ENCODE peak calls at places on chromosome 10, in six cellular contexts. P is neuronal stem cell, Q is IMR-90, F is H1, Z is mesenchymal stem cell, M is trophoblast cell. V is an unnamed sample.

GRCh38 chr10:132181691-132182425 is 4.9 kb upstream of the DPYSL4 start:
- DNase-seq in P (no peak), Q (no peak), F (no peak), Z (no peak), M (no peak), V (no peak)

GRCh38 chr10:92291921-92292860 is 1.2 kb downstream of the MARCHF5 start:
- DNase-seq in P (peak), Q (peak), F (no peak), Z (peak), M (peak), V (no peak)

GRCh38 chr10:124653811-124654651 is 90.1 kb downstream of the FAM53B start:
- DNase-seq in P (no peak), Q (no peak), F (no peak), Z (no peak), M (no peak), V (no peak)

GRCh38 chr10:128035557-128035973 is 90.7 kb downstream of the MKI67 start:
- DNase-seq in P (peak), Q (no peak), F (peak), Z (peak), M (peak), V (peak)

GRCh38 chr10:31770307-31770902 is 158.2 kb downstream of the ARHGAP12 start:
- DNase-seq in P (no peak), Q (no peak), F (no peak), Z (no peak), M (peak), V (no peak)

GRCh38 chr10:123227706-123228105 is 73.5 kb downstream of the BUB3 start:
- DNase-seq in P (no peak), Q (no peak), F (no peak), Z (no peak), M (peak), V (no peak)

GRCh38 chr10:7046615-7047014 is 364.2 kb downstream of the SFMBT2 start:
- DNase-seq in P (no peak), Q (no peak), F (no peak), Z (no peak), M (no peak), V (no peak)

GRCh38 chr10:97505152-97505551 is 6.4 kb downstream of the UBTD1 start:
- DNase-seq in P (no peak), Q (no peak), F (no peak), Z (no peak), M (no peak), V (no peak)

GRCh38 chr10:67110286-67110685 is 184.4 kb downstream of the LRRTM3 start:
- DNase-seq in P (no peak), Q (no peak), F (no peak), Z (no peak), M (no peak), V (no peak)

GRCh38 chr10:44860811-44861751 is 50.1 kb upstream of the TMEM72 start:
- DNase-seq in P (no peak), Q (peak), F (peak), Z (peak), M (no peak), V (no peak)

GRCh38 chr10:101319241-101319915 is 34.6 kb upstream of the BTRC start:
- DNase-seq in P (no peak), Q (peak), F (no peak), Z (peak), M (peak), V (peak)

GRCh38 chr10:43170491-43170890 is 32.2 kb downstream of the CSGALNACT2 start:
- DNase-seq in P (no peak), Q (peak), F (no peak), Z (peak), M (peak), V (no peak)

GRCh38 chr10:92876509-92877036 is 28.3 kb downstream of the EXOC6 start:
- DNase-seq in P (no peak), Q (no peak), F (no peak), Z (no peak), M (no peak), V (no peak)

GRCh38 chr10:71319042-71319799 is at the start of gene SLC29A3:
- DNase-seq in P (peak), Q (peak), F (peak), Z (peak), M (peak), V (peak)

GRCh38 chr10:22466763-22467334 is 121.6 kb downstream of the SPAG6 start:
- DNase-seq in P (no peak), Q (no peak), F (no peak), Z (no peak), M (no peak), V (no peak)

GRCh38 chr10:106830466-106830865 is 334.0 kb downstream of the SORCS1 start:
- DNase-seq in P (no peak), Q (no peak), F (no peak), Z (no peak), M (peak), V (no peak)

GRCh38 chr10:92761576-92761975 is 71.8 kb downstream of the HHEX start:
- DNase-seq in P (no peak), Q (no peak), F (no peak), Z (no peak), M (peak), V (no peak)

GRCh38 chr10:97210576-97210975 is 24.8 kb upstream of the SLIT1 start:
- DNase-seq in P (peak), Q (peak), F (peak), Z (peak), M (peak), V (peak)

GRCh38 chr10:43251664-43252165 is 15.2 kb downstream of the RASGEF1A start:
- DNase-seq in P (no peak), Q (no peak), F (no peak), Z (no peak), M (no peak), V (peak)

GRCh38 chr10:62093863-62094291 is 174.8 kb downstream of the RTKN2 start:
- DNase-seq in P (no peak), Q (peak), F (no peak), Z (peak), M (peak), V (no peak)

GRCh38 chr10:306654-307185 is 171.5 kb downstream of the ZMYND11 start:
- DNase-seq in P (no peak), Q (no peak), F (peak), Z (no peak), M (peak), V (peak)

GRCh38 chr10:22372922-22373321 is 27.6 kb downstream of the SPAG6 start:
- DNase-seq in P (no peak), Q (no peak), F (no peak), Z (no peak), M (peak), V (no peak)

GRCh38 chr10:132538031-132538789 is 623 bp downstream of the INPP5A start:
- DNase-seq in P (no peak), Q (no peak), F (no peak), Z (no peak), M (no peak), V (no peak)

GRCh38 chr10:107966817-107967216 is 802.3 kb upstream of the SORCS1 start:
- DNase-seq in P (no peak), Q (no peak), F (no peak), Z (no peak), M (no peak), V (no peak)

DNA sequence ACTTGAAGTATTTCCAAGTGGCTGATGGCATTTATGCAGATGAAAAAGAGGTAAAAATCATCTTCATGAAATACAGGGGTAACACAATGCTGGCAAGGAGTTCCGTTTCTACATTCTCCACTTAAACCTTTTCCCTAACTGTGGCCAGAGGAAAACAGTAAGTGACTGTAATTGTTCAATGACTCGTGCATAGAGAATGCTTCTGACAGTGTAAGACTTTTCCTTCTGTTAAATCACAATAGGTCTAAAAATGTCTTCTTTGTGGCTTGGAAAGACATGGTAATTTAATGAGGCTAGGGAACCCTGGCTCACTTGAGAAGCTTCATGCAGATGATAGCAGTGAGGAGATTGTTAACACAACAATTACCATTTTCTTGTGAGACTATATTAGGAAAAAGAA is 50.3 kb upstream of the RSU1 start:
- DNase-seq in P (no peak), Q (peak), F (no peak), Z (peak), M (no peak), V (no peak)
- H4K91ac ChIP-seq in P (no peak), Q (no peak), F (no peak), Z (no peak), M (no peak), V (no peak)

GRCh38 chr10:4191354-4191753 is 406.3 kb upstream of the KLF6 start:
- DNase-seq in P (no peak), Q (no peak), F (no peak), Z (no peak), M (no peak), V (no peak)

GRCh38 chr10:4188406-4188805 is 403.4 kb upstream of the KLF6 start:
- DNase-seq in P (no peak), Q (no peak), F (no peak), Z (no peak), M (no peak), V (no peak)

GRCh38 chr10:4191894-4192293 is 406.9 kb upstream of the KLF6 start:
- DNase-seq in P (no peak), Q (no peak), F (no peak), Z (no peak), M (no peak), V (no peak)

GRCh38 chr10:4194231-4194630 is 409.2 kb upstream of the KLF6 start:
- DNase-seq in P (no peak), Q (peak), F (no peak), Z (no peak), M (no peak), V (no peak)

GRCh38 chr10:4190876-4191275 is 405.9 kb upstream of the KLF6 start:
- DNase-seq in P (no peak), Q (no peak), F (no peak), Z (no peak), M (no peak), V (no peak)
- H4K91ac ChIP-seq in P (no peak), Q (no peak), F (no peak), Z (no peak), M (no peak), V (no peak)

GRCh38 chr10:34786464-34786863 is 28.6 kb downstream of the PARD3 start:
- DNase-seq in P (no peak), Q (peak), F (no peak), Z (no peak), M (no peak), V (no peak)

GRCh38 chr10:34776090-34776690 is 38.9 kb downstream of the PARD3 start:
- DNase-seq in P (no peak), Q (no peak), F (no peak), Z (peak), M (no peak), V (no peak)

GRCh38 chr10:34780818-34781380 is 34.2 kb downstream of the PARD3 start:
- DNase-seq in P (no peak), Q (peak), F (no peak), Z (peak), M (no peak), V (no peak)

DNA sequence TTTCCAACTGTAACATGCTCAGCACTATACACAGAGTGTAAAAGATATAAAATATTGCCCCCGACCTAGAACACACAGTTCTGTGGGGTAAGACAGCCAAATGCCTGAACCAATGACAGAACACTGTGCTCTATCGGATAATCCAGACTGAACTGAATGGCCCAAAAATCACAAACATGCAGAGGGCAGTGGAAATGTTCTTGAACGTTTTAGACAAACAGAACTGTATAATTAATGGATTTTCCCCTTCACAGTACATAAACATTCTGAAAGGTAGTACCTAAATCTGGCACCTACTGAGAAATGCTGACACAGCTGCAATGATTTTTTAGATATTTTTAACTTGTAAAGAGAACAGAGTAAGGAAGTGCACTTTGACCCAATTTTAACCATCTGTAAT is 33.4 kb downstream of the PARD3 start:
- DNase-seq in P (no peak), Q (no peak), F (no peak), Z (peak), M (no peak), V (no peak)
- H4K91ac ChIP-seq in P (no peak), Q (no peak), F (no peak), Z (no peak), M (no peak), V (no peak)

GRCh38 chr10:99571816-99572215 is 39.1 kb downstream of the NKX2-3 start:
- DNase-seq in P (no peak), Q (no peak), F (no peak), Z (no peak), M (no peak), V (no peak)

GRCh38 chr10:99569971-99570370 is 37.2 kb downstream of the NKX2-3 start:
- DNase-seq in P (no peak), Q (no peak), F (no peak), Z (no peak), M (no peak), V (no peak)

GRCh38 chr10:99569253-99569939 is 36.7 kb downstream of the NKX2-3 start:
- DNase-seq in P (no peak), Q (no peak), F (no peak), Z (no peak), M (no peak), V (peak)

DNA sequence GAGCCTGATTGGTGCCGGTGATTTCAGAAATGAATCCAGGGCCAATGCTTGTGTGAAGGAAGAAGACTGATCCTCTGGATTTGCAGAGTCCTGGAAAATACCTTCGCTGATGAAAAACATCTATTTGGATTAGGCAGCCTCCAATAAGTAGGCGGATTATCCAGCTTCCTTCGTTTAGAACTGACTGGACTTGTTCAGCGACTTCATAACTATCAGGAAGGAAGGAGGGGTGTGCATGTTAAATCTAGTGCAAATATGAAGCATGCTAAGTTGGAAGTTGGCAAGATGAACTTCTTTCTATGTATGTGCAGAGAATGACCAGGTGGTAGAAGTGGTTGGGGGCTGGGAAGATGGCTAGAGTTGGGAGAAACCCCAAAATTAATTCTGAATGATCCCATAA is 41.1 kb downstream of the NKX2-3 start:
- DNase-seq in P (no peak), Q (no peak), F (no peak), Z (no peak), M (no peak), V (no peak)
- H4K91ac ChIP-seq in P (no peak), Q (no peak), F (no peak), Z (no peak), M (no peak), V (no peak)

GRCh38 chr10:29977161-29977560 is 82.2 kb downstream of the JCAD start:
- DNase-seq in P (no peak), Q (no peak), F (no peak), Z (no peak), M (no peak), V (no peak)
- H4K91ac ChIP-seq in P (no peak), Q (no peak), F (no peak), Z (no peak), M (no peak), V (no peak)

GRCh38 chr10:11951695-11952094 is 90.9 kb downstream of the UPF2 start:
- DNase-seq in P (no peak), Q (no peak), F (no peak), Z (no peak), M (no peak), V (no peak)

GRCh38 chr10:11950325-11951018 is 92.1 kb downstream of the UPF2 start:
- DNase-seq in P (no peak), Q (no peak), F (no peak), Z (no peak), M (no peak), V (no peak)

GRCh38 chr10:11949152-11949551 is 93.5 kb downstream of the UPF2 start:
- DNase-seq in P (no peak), Q (no peak), F (no peak), Z (no peak), M (no peak), V (no peak)

GRCh38 chr10:11946652-11947051 is 96.0 kb downstream of the UPF2 start:
- DNase-seq in P (no peak), Q (no peak), F (no peak), Z (no peak), M (no peak), V (no peak)
- H4K91ac ChIP-seq in P (no peak), Q (no peak), F (no peak), Z (no peak), M (no peak), V (no peak)

GRCh38 chr10:83458611-83459010 is 680.7 kb upstream of the GHITM start:
- DNase-seq in P (no peak), Q (no peak), F (no peak), Z (no peak), M (no peak), V (no peak)
- H4K91ac ChIP-seq in P (no peak), Q (no peak), F (no peak), Z (no peak), M (no peak), V (no peak)

DNA sequence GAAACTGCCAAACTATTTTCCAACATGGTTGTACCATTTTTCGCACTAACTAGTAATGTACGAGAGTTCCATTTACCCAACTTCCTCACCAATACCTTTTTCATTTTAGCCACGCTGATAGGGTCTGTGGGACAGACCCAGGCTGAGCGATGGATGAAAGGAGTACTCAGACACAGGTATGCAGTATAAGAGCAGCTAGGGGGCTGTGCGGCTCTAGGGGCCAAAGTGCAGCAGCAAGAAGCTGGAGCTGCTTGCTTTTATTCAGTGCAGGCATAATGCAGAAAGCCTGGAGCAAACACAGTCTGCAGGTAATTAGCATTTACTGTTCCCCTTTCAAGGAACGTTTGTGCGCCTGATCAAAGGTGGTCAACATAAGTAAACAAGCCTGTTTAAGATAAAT is 21.0 kb downstream of the UCMA start:
- DNase-seq in P (no peak), Q (no peak), F (no peak), Z (no peak), M (no peak), V (no peak)
- H4K91ac ChIP-seq in P (no peak), Q (no peak), F (no peak), Z (no peak), M (no peak), V (no peak)

DNA sequence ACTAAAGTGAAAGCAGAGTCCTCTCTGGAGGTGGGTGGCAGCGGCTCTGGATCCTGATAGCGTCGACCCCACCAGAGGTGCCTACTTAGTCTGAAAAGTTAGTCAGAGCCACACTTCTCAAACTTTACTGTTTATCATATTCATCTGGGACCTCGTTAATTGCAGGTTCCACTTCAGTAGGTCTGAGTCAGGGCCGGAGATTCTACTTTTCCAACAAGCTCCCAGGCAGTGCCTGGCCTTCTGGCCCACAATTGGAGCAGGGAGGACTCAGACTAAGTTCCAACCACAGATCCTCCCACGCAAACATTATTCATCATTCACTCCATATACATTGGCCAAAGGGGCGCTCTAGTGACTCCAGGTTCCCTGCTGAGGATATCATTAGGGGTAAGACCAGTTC is 78.1 kb downstream of the VSTM4 start:
- DNase-seq in P (no peak), Q (peak), F (no peak), Z (no peak), M (no peak), V (no peak)
- H4K91ac ChIP-seq in P (no peak), Q (no peak), F (no peak), Z (no peak), M (no peak), V (no peak)

GRCh38 chr10:94521276-94522250 is 24.0 kb upstream of the HELLS start:
- DNase-seq in P (no peak), Q (no peak), F (no peak), Z (no peak), M (no peak), V (no peak)
- H4K91ac ChIP-seq in P (no peak), Q (no peak), F (no peak), Z (no peak), M (no peak), V (no peak)

V was measured in H9.